ENCODE peak calls at places on chromosome 22, in seven cellular contexts. B is stimulated activated CD4-positive, alpha-beta T cell treated with anti-CD3 and anti-CD28 coated beads, Interleukin-2, amount 100 ng/mL, for 48 hours; T is ovary; W is ACHN; P is RPMI7951; M is stimulated activated naive CD8-positive, alpha-beta T cell treated with anti-CD3 and anti-CD28 coated beads, Interleukin-15, amount 100 ng/mL, for 72 hours; E is GM04504. F is an unnamed sample.

GRCh38 chr22:20523118-20523983 is 15.9 kb downstream of the MED15 start:
- DNase-seq in B (no peak), T (no peak), M (peak), E (peak), P (peak), W (no peak), F (peak)

GRCh38 chr22:44661070-44661469 is 40.9 kb upstream of the PRR5 start:
- DNase-seq in W (no peak), E (no peak), P (no peak), M (no peak), B (no peak), T (no peak), F (no peak)

GRCh38 chr22:37358386-37358785 is 68.9 kb downstream of the ELFN2 start:
- DNase-seq in W (no peak), M (no peak), P (no peak), T (no peak), E (no peak), B (no peak), F (no peak)

GRCh38 chr22:31734512-31734911 is 15.4 kb downstream of the PRR14L start:
- DNase-seq in M (no peak), T (no peak), E (peak), W (peak), P (peak), B (no peak), F (no peak)

GRCh38 chr22:27531782-27532530 is 269.6 kb downstream of the MN1 start:
- DNase-seq in B (no peak), M (no peak), T (no peak), E (no peak), W (peak), P (peak), F (peak)

GRCh38 chr22:35509960-35510359 is 30.7 kb upstream of the RASD2 start:
- DNase-seq in E (no peak), T (no peak), B (no peak), M (no peak), W (no peak), P (no peak), F (no peak)

GRCh38 chr22:46025225-46025972 is 48.4 kb upstream of the WNT7B start:
- DNase-seq in P (no peak), T (no peak), W (no peak), B (no peak), E (no peak), M (no peak), F (no peak)

GRCh38 chr22:48369789-48370507 is 1457.7 kb downstream of the BRD1 start:
- DNase-seq in M (no peak), B (no peak), E (no peak), P (no peak), W (no peak), T (no peak), F (no peak)

GRCh38 chr22:49622241-49623105 is 205.2 kb downstream of the BRD1 start:
- DNase-seq in P (no peak), T (no peak), M (no peak), E (no peak), B (no peak), W (no peak), F (no peak)

GRCh38 chr22:45441158-45441557 is 27.7 kb downstream of the RIBC2 start:
- DNase-seq in P (peak), E (peak), T (peak), M (peak), W (peak), B (peak), F (peak)

GRCh38 chr22:46050916-46051614 is 74.1 kb upstream of the WNT7B start:
- DNase-seq in E (no peak), M (no peak), T (peak), W (no peak), P (no peak), B (no peak), F (no peak)

GRCh38 chr22:17121235-17122195 is at the start of gene TMEM121B:
- DNase-seq in E (no peak), W (peak), P (peak), T (peak), B (no peak), M (no peak), F (no peak)

GRCh38 chr22:49260681-49261580 is 566.7 kb downstream of the BRD1 start:
- DNase-seq in P (no peak), W (no peak), T (no peak), E (no peak), B (no peak), M (no peak), F (no peak)

GRCh38 chr22:31313366-31314147 is 21.3 kb upstream of the PIK3IP1 start:
- DNase-seq in M (peak), P (peak), E (peak), W (peak), T (peak), B (peak), F (peak)

GRCh38 chr22:40200795-40201194 is 23.1 kb downstream of the TNRC6B start:
- DNase-seq in P (no peak), W (no peak), M (no peak), E (no peak), B (no peak), T (no peak), F (no peak)

GRCh38 chr22:19703869-19704268 is 10.4 kb upstream of the SEPTIN5 start:
- DNase-seq in W (no peak), M (no peak), T (no peak), P (no peak), B (no peak), E (no peak), F (no peak)

GRCh38 chr22:45335854-45336492 is 26.2 kb downstream of the FAM118A start:
- DNase-seq in P (no peak), T (no peak), E (no peak), B (no peak), M (no peak), W (no peak), F (no peak)

GRCh38 chr22:31614781-31615480 is 47.1 kb downstream of the PISD start:
- DNase-seq in M (no peak), T (no peak), W (no peak), E (no peak), P (no peak), B (no peak), F (no peak)

GRCh38 chr22:28358244-28358777 is 321.3 kb downstream of the TTC28 start:
- DNase-seq in E (no peak), B (no peak), T (no peak), M (no peak), P (no peak), W (no peak), F (no peak)

GRCh38 chr22:35950262-35950661 is 78.4 kb downstream of the RBFOX2 start:
- DNase-seq in P (no peak), E (no peak), M (no peak), T (no peak), B (no peak), W (no peak), F (no peak)

GRCh38 chr22:30858976-30859713 is 109.4 kb downstream of the MORC2 start:
- DNase-seq in T (no peak), E (no peak), B (no peak), M (peak), P (no peak), W (no peak), F (no peak)

GRCh38 chr22:26484360-26484706 is 656 bp downstream of the SRRD start:
- DNase-seq in W (no peak), P (no peak), E (no peak), B (no peak), M (no peak), T (no peak), F (no peak)

GRCh38 chr22:49616356-49617231 is 211.1 kb downstream of the BRD1 start:
- DNase-seq in B (no peak), E (no peak), M (no peak), W (no peak), T (no peak), P (no peak), F (no peak)

GRCh38 chr22:46569848-46570695 is 32.7 kb upstream of the CELSR1 start:
- DNase-seq in T (no peak), B (no peak), P (no peak), M (no peak), E (no peak), W (no peak), F (no peak)

GRCh38 chr22:17972385-17973181 is 51.8 kb downstream of the MICAL3 start:
- DNase-seq in M (no peak), W (no peak), E (peak), B (no peak), T (peak), P (peak), F (peak)

GRCh38 chr22:30290679-30291333 is 1.5 kb upstream of the CASTOR1 start:
- DNase-seq in M (no peak), T (peak), B (no peak), W (peak), P (peak), E (no peak), F (peak)

GRCh38 chr22:47174096-47174495 is 411.6 kb downstream of the TBC1D22A start:
- DNase-seq in B (no peak), P (no peak), E (no peak), T (no peak), M (no peak), W (no peak), F (no peak)

GRCh38 chr22:29702025-29702930 is 17.5 kb upstream of the CABP7 start:
- DNase-seq in T (no peak), M (no peak), E (no peak), W (peak), P (no peak), B (no peak), F (no peak)